ENCODE peak calls at places on chromosomes 4 and X, in five cellular contexts. One of them, this sample, is unnamed.

GRCh38 chrX:131288738-131289511 is at the start of gene IGSF1:
- DNase-seq in H1: peak
- DNase-seq in neuronal stem cell: no peak
- DNase-seq in H9: peak
- DNase-seq in mesenchymal stem cell: peak
- DNase-seq in this sample: no peak

GRCh38 chrX:68647156-68647957 is at the start of gene STARD8:
- DNase-seq in H1: peak
- DNase-seq in neuronal stem cell: peak
- DNase-seq in H9: peak
- DNase-seq in mesenchymal stem cell: peak
- DNase-seq in this sample: peak

GRCh38 chrX:132622130-132622529 is 133.3 kb upstream of the MBNL3 start:
- DNase-seq in H1: no peak
- DNase-seq in neuronal stem cell: no peak
- DNase-seq in H9: no peak
- DNase-seq in mesenchymal stem cell: peak
- DNase-seq in this sample: no peak

GRCh38 chr4:2251795-2252529 is 9.9 kb downstream of the MXD4 start:
- DNase-seq in H1: peak
- DNase-seq in neuronal stem cell: no peak
- DNase-seq in H9: no peak
- DNase-seq in mesenchymal stem cell: no peak
- DNase-seq in this sample: no peak

GRCh38 chrX:85992811-85993229 is 54.5 kb downstream of the CHM start:
- DNase-seq in H1: no peak
- DNase-seq in neuronal stem cell: no peak
- DNase-seq in H9: no peak
- DNase-seq in mesenchymal stem cell: peak
- DNase-seq in this sample: no peak

GRCh38 chrX:129654652-129655546 is at the start of gene APLN:
- DNase-seq in H1: peak
- DNase-seq in neuronal stem cell: peak
- DNase-seq in H9: no peak
- DNase-seq in mesenchymal stem cell: peak
- DNase-seq in this sample: peak

GRCh38 chr4:26613735-26614134 is 29.9 kb downstream of the TBC1D19 start:
- DNase-seq in H1: no peak
- DNase-seq in neuronal stem cell: no peak
- DNase-seq in H9: no peak
- DNase-seq in mesenchymal stem cell: no peak
- DNase-seq in this sample: no peak

GRCh38 chr4:20839957-20840356 is 139.7 kb downstream of the PACRGL start:
- DNase-seq in H1: no peak
- DNase-seq in neuronal stem cell: no peak
- DNase-seq in H9: no peak
- DNase-seq in mesenchymal stem cell: peak
- DNase-seq in this sample: peak

GRCh38 chr4:121789960-121790829 is 10.9 kb upstream of the EXOSC9 start:
- DNase-seq in H1: no peak
- DNase-seq in neuronal stem cell: no peak
- DNase-seq in H9: no peak
- DNase-seq in mesenchymal stem cell: no peak
- DNase-seq in this sample: no peak

GRCh38 chrX:155094468-155095061 is 23.3 kb downstream of the BRCC3 start:
- DNase-seq in H1: no peak
- DNase-seq in neuronal stem cell: no peak
- DNase-seq in H9: no peak
- DNase-seq in mesenchymal stem cell: peak
- DNase-seq in this sample: peak

GRCh38 chr4:174764105-174764729 is 64.8 kb downstream of the GLRA3 start:
- DNase-seq in H1: no peak
- DNase-seq in neuronal stem cell: peak
- DNase-seq in H9: no peak
- DNase-seq in mesenchymal stem cell: peak
- DNase-seq in this sample: peak

GRCh38 chr4:75821216-75821615 is 81.0 kb downstream of the PPEF2 start:
- DNase-seq in H1: no peak
- DNase-seq in neuronal stem cell: no peak
- DNase-seq in H9: no peak
- DNase-seq in mesenchymal stem cell: no peak
- DNase-seq in this sample: no peak

GRCh38 chr4:85522836-85523235 is 47.9 kb downstream of the ARHGAP24 start:
- DNase-seq in H1: no peak
- DNase-seq in neuronal stem cell: no peak
- DNase-seq in H9: no peak
- DNase-seq in mesenchymal stem cell: no peak
- DNase-seq in this sample: peak

GRCh38 chr4:48986654-48987164 is 634 bp downstream of the CWH43 start:
- DNase-seq in H1: no peak
- DNase-seq in neuronal stem cell: no peak
- DNase-seq in H9: no peak
- DNase-seq in mesenchymal stem cell: no peak
- DNase-seq in this sample: no peak
- H2BK12ac ChIP-seq in H1: no peak
- H2BK12ac ChIP-seq in neuronal stem cell: no peak
- H2BK12ac ChIP-seq in H9: no peak
- H2BK12ac ChIP-seq in mesenchymal stem cell: no peak
- H2BK12ac ChIP-seq in this sample: no peak

GRCh38 chr4:168655182-168655581 is 158.3 kb downstream of the PALLD start:
- DNase-seq in H1: no peak
- DNase-seq in neuronal stem cell: no peak
- DNase-seq in H9: no peak
- DNase-seq in mesenchymal stem cell: no peak
- DNase-seq in this sample: no peak

GRCh38 chr4:168654206-168655174 is 157.6 kb downstream of the PALLD start:
- DNase-seq in H1: no peak
- DNase-seq in neuronal stem cell: no peak
- DNase-seq in H9: no peak
- DNase-seq in mesenchymal stem cell: no peak
- DNase-seq in this sample: no peak

GRCh38 chr4:168659971-168660465 is 163.2 kb downstream of the PALLD start:
- DNase-seq in H1: no peak
- DNase-seq in neuronal stem cell: no peak
- DNase-seq in H9: no peak
- DNase-seq in mesenchymal stem cell: no peak
- DNase-seq in this sample: no peak

GRCh38 chr4:168656055-168656660 is 159.3 kb downstream of the PALLD start:
- DNase-seq in H1: no peak
- DNase-seq in neuronal stem cell: no peak
- DNase-seq in H9: no peak
- DNase-seq in mesenchymal stem cell: peak
- DNase-seq in this sample: no peak

GRCh38 chr4:168656946-168657473 is 160.2 kb downstream of the PALLD start:
- DNase-seq in H1: no peak
- DNase-seq in neuronal stem cell: no peak
- DNase-seq in H9: no peak
- DNase-seq in mesenchymal stem cell: no peak
- DNase-seq in this sample: no peak
- H3K4me2 ChIP-seq in H1: no peak
- H3K4me2 ChIP-seq in neuronal stem cell: no peak
- H3K4me2 ChIP-seq in H9: no peak
- H3K4me2 ChIP-seq in mesenchymal stem cell: no peak
- H3K4me2 ChIP-seq in this sample: no peak

GRCh38 chr4:99381588-99382175 is 29.1 kb upstream of the ADH1C start:
- DNase-seq in H1: no peak
- DNase-seq in neuronal stem cell: no peak
- DNase-seq in H9: no peak
- DNase-seq in mesenchymal stem cell: no peak
- DNase-seq in this sample: no peak

GRCh38 chr4:99379571-99379970 is 27.0 kb upstream of the ADH1C start:
- DNase-seq in H1: no peak
- DNase-seq in neuronal stem cell: no peak
- DNase-seq in H9: no peak
- DNase-seq in mesenchymal stem cell: no peak
- DNase-seq in this sample: no peak

GRCh38 chr4:99383833-99384392 is 31.4 kb upstream of the ADH1C start:
- DNase-seq in H1: no peak
- DNase-seq in neuronal stem cell: no peak
- DNase-seq in H9: no peak
- DNase-seq in mesenchymal stem cell: no peak
- DNase-seq in this sample: no peak

GRCh38 chr4:99382745-99383360 is 30.3 kb upstream of the ADH1C start:
- DNase-seq in H1: no peak
- DNase-seq in neuronal stem cell: no peak
- DNase-seq in H9: no peak
- DNase-seq in mesenchymal stem cell: no peak
- DNase-seq in this sample: no peak

DNA sequence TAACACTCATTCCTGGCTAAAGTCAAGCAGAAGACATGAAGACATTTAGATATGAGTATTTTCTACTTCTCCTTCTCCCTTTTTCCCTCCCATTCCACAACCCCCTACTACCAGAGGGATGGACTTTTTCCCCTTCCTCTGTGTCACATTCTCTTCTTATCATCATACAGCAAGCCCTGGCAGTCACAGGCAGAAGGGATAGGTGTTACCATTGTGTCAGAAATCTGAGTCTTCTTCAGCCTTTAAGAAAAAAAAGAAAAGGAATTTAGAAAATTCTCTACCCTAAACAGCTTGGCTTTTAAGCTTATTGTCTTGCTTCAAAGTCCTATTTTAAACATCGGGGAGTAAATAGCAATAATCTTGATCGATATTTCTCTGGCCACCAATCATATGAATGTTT is 30.8 kb upstream of the ADH1C start:
- DNase-seq in H1: no peak
- DNase-seq in neuronal stem cell: no peak
- DNase-seq in H9: no peak
- DNase-seq in mesenchymal stem cell: no peak
- DNase-seq in this sample: no peak
- H4K8ac ChIP-seq in H1: no peak
- H4K8ac ChIP-seq in neuronal stem cell: no peak
- H4K8ac ChIP-seq in H9: no peak
- H4K8ac ChIP-seq in mesenchymal stem cell: no peak
- H4K8ac ChIP-seq in this sample: no peak

GRCh38 chr4:982291-982690 is 4.6 kb upstream of the IDUA start:
- DNase-seq in H1: no peak
- DNase-seq in neuronal stem cell: no peak
- DNase-seq in H9: no peak
- DNase-seq in mesenchymal stem cell: no peak
- DNase-seq in this sample: no peak

GRCh38 chr4:982814-983213 is 4.0 kb upstream of the IDUA start:
- DNase-seq in H1: no peak
- DNase-seq in neuronal stem cell: no peak
- DNase-seq in H9: no peak
- DNase-seq in mesenchymal stem cell: no peak
- DNase-seq in this sample: no peak

GRCh38 chr4:986428-986948 is 356 bp upstream of the IDUA start:
- DNase-seq in H1: no peak
- DNase-seq in neuronal stem cell: peak
- DNase-seq in H9: no peak
- DNase-seq in mesenchymal stem cell: no peak
- DNase-seq in this sample: no peak

GRCh38 chr4:985123-985830 is 1.6 kb upstream of the IDUA start:
- DNase-seq in H1: peak
- DNase-seq in neuronal stem cell: no peak
- DNase-seq in H9: peak
- DNase-seq in mesenchymal stem cell: peak
- DNase-seq in this sample: peak

DNA sequence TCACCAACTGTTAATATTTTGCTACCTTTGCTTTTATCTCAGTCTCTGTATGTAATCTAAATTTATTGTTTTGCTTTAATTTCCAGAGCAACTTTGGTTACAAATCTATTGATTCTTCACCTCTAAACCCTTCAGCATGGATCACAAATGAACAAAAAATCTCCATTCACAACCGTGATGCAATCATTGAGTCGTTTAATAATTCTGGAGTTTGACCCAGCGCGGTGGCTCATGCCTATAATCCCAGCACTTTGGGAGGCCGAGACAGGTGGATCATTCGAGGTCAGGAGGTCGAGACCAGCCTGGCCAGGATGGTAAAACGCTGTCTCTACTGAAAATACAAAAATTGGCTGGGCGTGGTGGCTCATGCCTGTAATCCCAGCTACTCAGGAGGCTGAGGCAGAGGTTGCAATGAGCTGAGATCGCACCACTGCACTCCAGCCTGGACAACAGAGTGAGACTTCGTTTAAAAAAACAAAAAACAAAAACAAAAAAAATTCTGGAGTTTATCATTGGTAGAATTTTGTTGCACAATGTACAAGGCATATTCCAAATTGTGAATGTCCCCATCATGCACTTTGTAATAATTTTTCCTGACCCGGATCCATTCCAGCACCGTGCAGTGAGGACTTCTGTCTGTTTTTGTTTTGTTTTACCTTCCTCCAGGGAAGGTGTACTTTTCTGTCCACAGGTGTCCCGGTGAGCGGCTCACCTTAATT is 2.3 kb upstream of the IDUA start:
- DNase-seq in H1: no peak
- DNase-seq in neuronal stem cell: no peak
- DNase-seq in H9: no peak
- DNase-seq in mesenchymal stem cell: no peak
- DNase-seq in this sample: peak
- H2BK12ac ChIP-seq in H1: no peak
- H2BK12ac ChIP-seq in neuronal stem cell: no peak
- H2BK12ac ChIP-seq in H9: no peak
- H2BK12ac ChIP-seq in mesenchymal stem cell: no peak
- H2BK12ac ChIP-seq in this sample: no peak

DNA sequence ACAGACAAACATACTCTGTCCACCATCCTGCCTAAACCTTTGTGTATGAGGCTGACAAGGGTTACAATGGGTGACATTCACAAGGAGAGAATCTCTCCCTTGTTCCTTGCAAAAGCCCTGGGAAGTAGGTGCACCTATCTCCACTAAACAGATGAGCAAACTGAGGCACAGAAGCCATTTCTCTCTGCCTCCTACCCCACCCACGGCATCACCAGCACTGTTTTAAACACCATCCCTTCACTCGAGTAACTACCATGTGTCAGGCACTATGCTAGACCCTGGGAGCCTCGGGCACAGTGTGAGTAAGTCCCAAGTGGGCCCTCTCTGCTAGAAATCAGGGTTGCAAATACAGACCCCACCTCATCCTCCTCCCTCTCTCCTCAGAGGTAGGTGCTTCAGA is 899 bp downstream of the LYAR start:
- DNase-seq in H1: no peak
- DNase-seq in neuronal stem cell: no peak
- DNase-seq in H9: no peak
- DNase-seq in mesenchymal stem cell: no peak
- DNase-seq in this sample: no peak
- H3K4me2 ChIP-seq in H1: peak
- H3K4me2 ChIP-seq in neuronal stem cell: peak
- H3K4me2 ChIP-seq in H9: peak
- H3K4me2 ChIP-seq in mesenchymal stem cell: peak
- H3K4me2 ChIP-seq in this sample: peak

This sample was measured in trophoblast cell.